ENCODE peak calls at places on chromosomes 6 and 20, in nine cellular contexts. B is neuronal stem cell; P is naive thymus-derived CD4-positive, alpha-beta T cell; C is CD8-positive, alpha-beta T cell; K is stomach; A is heart right ventricle; N is small intestine; G is heart left ventricle; Z is pancreas. S is an unnamed sample.
A peak's percentile ranks its signal among the peaks of the same experiment; 100 is the strongest.

GRCh38 chr6:147217840-147218404 is 13.7 kb downstream of the STXBP5 start:
- DNase-seq in G (no peak), B (no peak), A (no peak), K (no peak), N (no peak), C (no peak), P (no peak), Z (no peak), S (no peak)

GRCh38 chr6:155528982-155529453 is 73.4 kb upstream of the NOX3 start:
- DNase-seq in B (no peak), G (no peak), A (peak; percentile 29), Z (no peak), K (no peak), C (no peak), P (no peak), N (peak; percentile 1), S (no peak)

GRCh38 chr6:85344996-85345395 is 104.9 kb upstream of the NT5E start:
- DNase-seq in Z (no peak), G (no peak), K (no peak), N (no peak), B (no peak), C (no peak), A (no peak), P (no peak), S (no peak)

GRCh38 chr20:13353261-13353945 is 132.3 kb downstream of the ISM1 start:
- DNase-seq in C (no peak), Z (no peak), B (no peak), N (no peak), A (no peak), K (no peak), P (no peak), G (no peak), S (no peak)

GRCh38 chr6:2770171-2770570 is 5.0 kb downstream of the WRNIP1 start:
- DNase-seq in K (no peak), A (peak; percentile 79), B (no peak), Z (no peak), G (peak; percentile 84), P (no peak), N (no peak), C (no peak), S (peak; percentile 94)

GRCh38 chr6:132202569-132202968 is 198.7 kb downstream of the MOXD1 start:
- DNase-seq in K (no peak), B (no peak), C (no peak), A (peak; percentile 65), N (peak; percentile 5), Z (no peak), P (no peak), G (peak; percentile 39), S (no peak)

GRCh38 chr6:84411060-84411629 is 183.7 kb upstream of the CEP162 start:
- DNase-seq in G (no peak), A (no peak), K (no peak), P (no peak), C (no peak), Z (no peak), N (no peak), B (no peak), S (no peak)

GRCh38 chr20:49447946-49448809 is 34.3 kb downstream of the KCNB1 start:
- DNase-seq in N (no peak), P (no peak), B (no peak), C (no peak), Z (no peak), A (no peak), G (no peak), K (no peak), S (no peak)

GRCh38 chr6:84685983-84686584 is 78.3 kb downstream of the TBX18 start:
- DNase-seq in G (no peak), N (peak; percentile 19), C (no peak), A (no peak), B (no peak), K (no peak), P (no peak), Z (no peak), S (peak; percentile 18)

GRCh38 chr6:79436232-79436631 is 101.0 kb downstream of the LCA5 start:
- DNase-seq in C (no peak), G (no peak), N (peak; percentile 19), P (no peak), B (no peak), A (no peak), K (no peak), Z (no peak), S (no peak)

GRCh38 chr6:36118550-36119107 is 11.7 kb upstream of the MAPK13 start:
- DNase-seq in A (no peak), B (no peak), G (no peak), N (peak; percentile 81), P (no peak), K (peak; percentile 62), Z (no peak), C (peak; percentile 78), S (no peak)

GRCh38 chr6:110357298-110357695 is 852 bp downstream of the METTL24 start:
- DNase-seq in B (no peak), C (no peak), N (no peak), Z (no peak), K (no peak), P (no peak), A (no peak), G (no peak), S (no peak)

GRCh38 chr6:41059569-41059968 is 6.6 kb downstream of the APOBEC2 start:
- DNase-seq in K (no peak), N (no peak), P (no peak), C (no peak), A (no peak), G (no peak), B (no peak), Z (no peak), S (no peak)

GRCh38 chr6:41053056-41053455 is at the start of gene APOBEC2:
- DNase-seq in Z (peak; percentile 86), A (peak; percentile 86), C (no peak), P (no peak), G (peak; percentile 94), K (no peak), N (no peak), B (no peak), S (no peak)

GRCh38 chr6:41055149-41055548 is 2.1 kb downstream of the APOBEC2 start:
- DNase-seq in A (peak; percentile 49), C (no peak), N (no peak), G (peak; percentile 58), Z (no peak), P (no peak), B (no peak), K (no peak), S (no peak)

GRCh38 chr6:41058783-41059181 is 5.8 kb downstream of the APOBEC2 start:
- DNase-seq in Z (no peak), B (no peak), P (no peak), N (no peak), K (no peak), G (no peak), A (no peak), C (no peak), S (no peak)

GRCh38 chr6:41056768-41057490 is 3.9 kb downstream of the APOBEC2 start:
- DNase-seq in C (no peak), Z (no peak), K (no peak), P (no peak), G (no peak), A (no peak), B (no peak), N (peak; percentile 90), S (no peak)
- H3K4me3 ChIP-seq in C (no peak overlapping the region), Z (no peak overlapping the region), K (no peak overlapping the region), P (no peak overlapping the region), G (no peak overlapping the region), A (peak overlapping the region; percentile 46), B (peak overlapping the region; percentile 47), N (no peak overlapping the region), S (no peak overlapping the region)

GRCh38 chr20:61316351-61316750 is 64.3 kb downstream of the CDH4 start:
- DNase-seq in C (no peak), G (no peak), Z (no peak), A (no peak), B (no peak), P (no peak), K (no peak), N (no peak), S (no peak)
- H3K4me1 ChIP-seq in C (no peaks in the 10 kb centered on the region), G (no peaks in the 10 kb centered on the region), Z (no peaks in the 10 kb centered on the region), A (no peaks in the 10 kb centered on the region), B (peaks cover 7% of the 10 kb centered on the region), P (no peaks in the 10 kb centered on the region), K (no peaks in the 10 kb centered on the region), N (no peaks in the 10 kb centered on the region), S (no peaks in the 10 kb centered on the region)

GRCh38 chr6:125357515-125358256 is 55.9 kb upstream of the HDDC2 start:
- DNase-seq in C (no peak), P (no peak), A (peak; percentile 48), G (peak; percentile 52), N (no peak), B (no peak), K (no peak), Z (no peak), S (no peak)

GRCh38 chr6:125358898-125359297 is 57.1 kb upstream of the HDDC2 start:
- DNase-seq in N (no peak), A (no peak), G (no peak), C (no peak), P (no peak), Z (no peak), K (no peak), B (no peak), S (no peak)

GRCh38 chr6:125356888-125357287 is 55.1 kb upstream of the HDDC2 start:
- DNase-seq in K (no peak), Z (no peak), C (no peak), B (no peak), N (no peak), A (no peak), P (no peak), G (no peak), S (no peak)

GRCh38 chr6:125354649-125355048 is 52.9 kb upstream of the HDDC2 start:
- DNase-seq in A (no peak), B (no peak), K (no peak), N (no peak), P (no peak), C (no peak), G (no peak), Z (no peak), S (no peak)
- H3K27me3 ChIP-seq in A (no peaks in the 10 kb centered on the region), B (no peaks in the 10 kb centered on the region), K (no peaks in the 10 kb centered on the region), N (no peaks in the 10 kb centered on the region), P (no peaks in the 10 kb centered on the region), C (no peaks in the 10 kb centered on the region), G (no peaks in the 10 kb centered on the region), Z (peaks cover 4% of the 10 kb centered on the region), S (peaks cover 28% of the 10 kb centered on the region)

DNA sequence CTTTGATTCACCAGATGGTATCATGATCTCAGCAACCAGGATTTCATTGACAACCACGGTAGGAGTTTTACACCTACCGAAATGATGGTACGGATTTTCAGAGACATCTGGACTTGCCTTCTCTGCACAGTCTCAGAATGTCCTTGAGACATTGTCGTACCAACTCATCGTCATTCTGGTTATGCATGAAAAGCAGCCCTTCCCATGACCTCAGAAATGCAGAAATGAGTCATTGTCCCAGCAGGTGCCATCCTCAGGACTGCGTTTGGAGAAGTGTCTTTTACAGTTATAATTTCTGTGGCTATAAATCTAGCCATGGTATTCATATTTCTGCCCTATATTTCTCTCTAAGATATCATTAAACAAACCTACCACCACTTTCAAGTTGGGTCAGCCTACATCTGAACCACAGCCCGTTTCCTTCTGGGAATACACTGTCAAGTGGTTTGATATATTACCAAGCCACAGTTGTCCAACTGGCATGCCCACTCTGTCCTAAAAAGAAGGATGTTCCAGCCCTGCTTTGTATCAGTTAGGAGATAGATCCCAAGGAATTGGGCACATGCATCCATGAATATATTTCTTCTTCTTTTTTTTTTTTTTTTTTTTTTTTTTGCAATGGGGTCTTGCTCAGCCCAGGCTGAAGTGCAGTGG is 7.5 kb upstream of the BFSP1 start:
- DNase-seq in G (no peak), B (no peak), N (no peak), P (no peak), A (no peak), Z (no peak), K (no peak), C (no peak), S (no peak)
- H3K4me3 ChIP-seq in G (no peak overlapping the region), B (no peak overlapping the region), N (no peak overlapping the region), P (no peak overlapping the region), A (no peak overlapping the region), Z (no peak overlapping the region), K (no peak overlapping the region), C (no peak overlapping the region), S (no peak overlapping the region)

GRCh38 chr20:44450279-44450937 is 25.3 kb upstream of the TTPAL start:
- DNase-seq in K (no peak), A (no peak), N (no peak), Z (no peak), P (no peak), G (no peak), C (no peak), B (no peak), S (no peak)
- H3K4me1 ChIP-seq in K (peaks cover 9% of the 10 kb centered on the region), A (no peaks in the 10 kb centered on the region), N (no peaks in the 10 kb centered on the region), Z (no peaks in the 10 kb centered on the region), P (no peaks in the 10 kb centered on the region), G (no peaks in the 10 kb centered on the region), C (no peaks in the 10 kb centered on the region), B (no peaks in the 10 kb centered on the region), S (no peaks in the 10 kb centered on the region)